ENCODE peak calls at places on chromosomes 3 and 15, in four cellular contexts. F, V, P and A are unnamed samples.

GRCh38 chr3:5231067-5231466 is 43.6 kb downstream of the EDEM1 start:
- DNase-seq in F (no peak), V (no peak), P (no peak), A (no peak)

GRCh38 chr15:85621096-85621495 is 173.6 kb downstream of the KLHL25 start:
- DNase-seq in F (peak; percentile 48), V (no peak), P (peak; percentile 39), A (no peak)

GRCh38 chr15:96342611-96343528 is 12.4 kb downstream of the NR2F2 start:
- DNase-seq in F (peak; percentile 51), V (no peak), P (no peak), A (no peak)

GRCh38 chr3:73461582-73461981 is 163.2 kb downstream of the PDZRN3 start:
- DNase-seq in F (no peak), V (no peak), P (peak; percentile 59), A (no peak)

GRCh38 chr3:127710473-127710941 is 37.8 kb downstream of the ABTB1 start:
- DNase-seq in F (peak; percentile 48), V (no peak), P (no peak), A (peak; percentile 61)

GRCh38 chr3:150868282-150868681 is 37.0 kb downstream of the MINDY4B start:
- DNase-seq in F (no peak), V (no peak), P (peak; percentile 21), A (peak; percentile 32)

GRCh38 chr15:34436126-34436955 is 1.3 kb downstream of the GOLGA8A start:
- DNase-seq in F (peak; percentile 17), V (peak; percentile 77), P (no peak), A (no peak)

GRCh38 chr3:5038243-5038642 is 59.0 kb downstream of the BHLHE40 start:
- DNase-seq in F (no peak), V (no peak), P (no peak), A (no peak)

GRCh38 chr3:28590216-28590615 is 241.6 kb upstream of the AZI2 start:
- DNase-seq in F (peak; percentile 27), V (no peak), P (no peak), A (no peak)

GRCh38 chr3:9135526-9135925 is 113.9 kb downstream of the SRGAP3 start:
- DNase-seq in F (no peak), V (no peak), P (no peak), A (no peak)
- H3K4me3 ChIP-seq in F (no peak overlapping the region), V (no peak overlapping the region), P (no peak overlapping the region), A (no peak overlapping the region)

DNA sequence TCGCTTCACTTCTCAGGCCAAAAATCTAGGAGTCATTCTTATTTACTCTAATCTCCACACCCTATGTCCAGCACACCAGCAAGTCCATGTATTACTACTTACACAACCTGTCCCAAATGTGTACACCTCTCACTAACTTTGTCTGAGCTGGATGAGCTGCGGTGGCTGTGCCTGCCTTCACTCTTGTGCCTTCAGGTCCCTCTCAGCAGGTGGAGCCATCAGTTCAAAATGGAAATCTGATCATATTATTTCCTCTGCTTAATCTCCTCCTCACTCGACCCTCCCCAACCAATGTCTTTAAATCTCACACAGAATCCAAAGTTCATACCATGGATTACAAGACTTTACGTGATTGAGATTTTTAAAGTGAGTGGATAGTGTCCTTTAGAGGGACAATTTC is 82.8 kb downstream of the SSR3 start:
- DNase-seq in F (no peak), V (no peak), P (no peak), A (no peak)
- TF ChIP-seq CTCF in F (no peak), V (no peak), P (no peak), A (no peak)

GRCh38 chr3:38028621-38029361 is 651 bp downstream of the PLCD1 start:
- DNase-seq in F (no peak), V (peak; percentile 85), P (no peak), A (no peak)

GRCh38 chr3:38030126-38031021 is 932 bp upstream of the PLCD1 start:
- DNase-seq in F (no peak), V (no peak), P (no peak), A (peak; percentile 73)

GRCh38 chr3:38031022-38031994 is 1.9 kb upstream of the PLCD1 start:
- DNase-seq in F (peak; percentile 38), V (peak; percentile 91), P (peak; percentile 54), A (peak; percentile 96)

GRCh38 chr3:38027466-38028465 is 1.7 kb downstream of the PLCD1 start:
- DNase-seq in F (no peak), V (no peak), P (no peak), A (peak; percentile 12)

GRCh38 chr3:38029400-38030125 is at the start of gene PLCD1:
- DNase-seq in F (peak; percentile 64), V (peak; percentile 93), P (peak; percentile 86), A (peak; percentile 57)
- H3K4me3 ChIP-seq in F (peak within 1 kb of the TSS; percentile 55), V (peak within 1 kb of the TSS; percentile 64), P (peak within 1 kb of the TSS; percentile 62), A (peak within 1 kb of the TSS; percentile 54)

GRCh38 chr3:54891540-54891897 is 36.3 kb downstream of the LRTM1 start:
- DNase-seq in F (peak; percentile 98), V (peak; percentile 80), P (peak; percentile 95), A (peak; percentile 96)
- TF ChIP-seq CTCF in F (peak; percentile 61), V (peak; percentile 46), P (peak; percentile 70), A (peak; percentile 57)

DNA sequence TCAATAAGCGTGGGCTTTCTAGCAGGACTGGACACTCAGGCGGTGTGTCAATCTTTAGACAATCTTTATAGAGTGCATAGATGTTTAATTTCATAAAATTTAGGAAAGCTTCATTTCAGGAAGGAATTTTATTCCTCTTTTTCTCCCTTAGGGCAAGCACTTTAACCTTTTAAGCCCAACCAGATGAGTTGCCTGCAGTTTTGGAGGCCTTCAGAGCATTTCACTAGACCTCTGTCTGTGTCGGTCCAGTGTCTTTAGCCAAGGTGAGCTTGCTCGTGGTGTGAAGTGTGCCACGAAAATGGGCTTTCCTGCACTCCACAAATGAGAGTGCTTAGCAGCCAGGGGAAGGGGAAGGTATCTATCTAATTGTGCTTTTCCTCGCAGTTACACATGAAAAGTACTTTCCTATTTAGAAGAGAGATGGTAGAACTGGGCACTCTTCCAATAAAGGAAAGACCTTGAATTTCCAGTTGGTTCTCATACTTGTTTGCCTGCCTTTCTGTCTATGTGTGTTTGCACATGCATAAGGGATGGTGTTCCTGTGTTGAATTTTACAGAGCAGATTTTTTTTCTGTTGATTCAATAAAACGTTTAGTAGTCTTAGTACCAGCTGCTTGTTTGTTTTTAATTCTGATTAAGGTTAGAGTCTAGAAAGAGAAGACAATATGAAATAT is 53.6 kb downstream of the FEZF2 start:
- DNase-seq in F (no peak), V (no peak), P (no peak), A (peak; percentile 76)
- H3K4me3 ChIP-seq in F (peak overlapping the region; percentile 85), V (peak overlapping the region; percentile 46), P (peak overlapping the region; percentile 68), A (peak overlapping the region; percentile 81)

GRCh38 chr3:188383763-188384162 is 229.8 kb downstream of the LPP start:
- DNase-seq in F (no peak), V (no peak), P (no peak), A (no peak)

GRCh38 chr3:188380722-188381121 is 226.8 kb downstream of the LPP start:
- DNase-seq in F (no peak), V (no peak), P (no peak), A (no peak)

GRCh38 chr3:188385295-188385694 is 231.3 kb downstream of the LPP start:
- DNase-seq in F (no peak), V (no peak), P (no peak), A (peak; percentile 54)

GRCh38 chr3:188378786-188379185 is 224.8 kb downstream of the LPP start:
- DNase-seq in F (no peak), V (no peak), P (no peak), A (no peak)

DNA sequence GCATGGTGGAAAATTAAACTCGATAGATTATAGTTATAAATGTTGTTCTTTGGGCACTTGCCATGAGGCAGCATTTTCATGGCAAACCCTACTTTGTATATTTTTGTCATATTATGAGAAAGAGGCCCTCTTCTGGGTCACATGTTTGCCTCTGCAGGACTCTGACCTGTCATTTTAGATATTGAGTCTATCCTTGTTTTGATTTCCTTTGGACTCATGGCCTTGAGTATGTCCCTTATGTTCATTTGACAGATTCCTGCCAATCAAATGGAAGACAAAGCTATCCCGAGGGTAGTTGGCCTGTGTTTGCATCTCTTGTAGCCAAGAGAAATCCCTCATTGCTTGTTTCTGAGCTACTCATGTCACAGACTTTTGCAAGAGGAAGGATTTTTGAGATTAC is 226.3 kb downstream of the LPP start:
- DNase-seq in F (no peak), V (no peak), P (no peak), A (no peak)
- TF ChIP-seq CTCF in F (no peak), V (no peak), P (no peak), A (no peak)

DNA sequence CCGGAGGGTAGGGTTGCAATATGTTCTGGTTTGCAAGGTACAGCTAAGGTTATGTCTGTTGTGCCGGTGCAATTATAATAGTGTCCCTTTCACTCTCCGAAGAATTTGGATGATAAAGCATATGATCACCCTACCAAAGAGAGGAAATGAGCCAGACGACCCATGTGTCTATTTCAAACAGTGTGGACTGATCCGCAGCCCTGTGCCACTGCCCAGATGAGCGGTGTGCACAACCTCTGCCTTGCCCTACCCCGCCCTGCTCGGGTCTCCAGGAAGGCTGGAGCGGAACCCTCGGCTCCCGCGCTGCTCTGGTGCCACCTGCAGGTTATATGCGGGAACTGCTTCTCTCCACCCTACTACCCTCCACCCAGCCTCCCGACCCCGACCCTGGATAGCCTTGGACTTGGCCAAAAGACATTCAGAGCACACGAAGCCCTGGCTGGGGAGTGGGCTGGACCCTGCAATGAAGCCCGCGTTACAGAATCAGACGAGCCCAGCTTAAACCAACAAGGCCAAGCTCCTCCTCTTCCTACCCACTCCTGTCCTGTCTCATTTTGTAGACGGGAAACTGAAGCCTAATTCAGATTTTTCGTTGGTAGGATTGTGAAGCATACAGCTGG is 68.4 kb upstream of the CHRNB4 start:
- DNase-seq in F (no peak), V (peak; percentile 93), P (peak; percentile 38), A (peak; percentile 47)
- H3K4me3 ChIP-seq in F (no peak overlapping the region), V (no peak overlapping the region), P (no peak overlapping the region), A (no peak overlapping the region)